ENCODE peak calls at places on chromosomes 13 and 19, in four cellular contexts. One of them, this sample, is unnamed.

GRCh38 chr13:35191883-35192282 is 249.8 kb downstream of the NBEA start:
- DNase-seq in neural progenitor cell: no peak
- DNase-seq in MM.1S: no peak
- DNase-seq in HCT116: no peak
- DNase-seq in this sample: no peak

GRCh38 chr13:46679369-46680180 is 117.4 kb downstream of the ESD start:
- DNase-seq in neural progenitor cell: peak
- DNase-seq in HCT116: no peak
- DNase-seq in MM.1S: peak
- DNase-seq in this sample: peak

GRCh38 chr13:44618326-44618725 is 42.2 kb upstream of the TSC22D1 start:
- DNase-seq in MM.1S: no peak
- DNase-seq in HCT116: no peak
- DNase-seq in neural progenitor cell: no peak
- DNase-seq in this sample: no peak

GRCh38 chr19:8589177-8589714 is 12.0 kb upstream of the MYO1F start:
- DNase-seq in neural progenitor cell: no peak
- DNase-seq in HCT116: no peak
- DNase-seq in MM.1S: no peak
- DNase-seq in this sample: no peak

GRCh38 chr19:46670874-46671273 is 9.9 kb upstream of the DACT3 start:
- DNase-seq in MM.1S: no peak
- DNase-seq in neural progenitor cell: no peak
- DNase-seq in HCT116: no peak
- DNase-seq in this sample: peak

GRCh38 chr19:51093510-51094345 is 11.0 kb upstream of the KLK14 start:
- DNase-seq in neural progenitor cell: no peak
- DNase-seq in HCT116: no peak
- DNase-seq in MM.1S: no peak
- DNase-seq in this sample: no peak

GRCh38 chr19:45406165-45406956 is at the start of gene POLR1G:
- DNase-seq in HCT116: peak
- DNase-seq in neural progenitor cell: peak
- DNase-seq in MM.1S: peak
- DNase-seq in this sample: peak

GRCh38 chr19:18203408-18203862 is 407 bp downstream of the RAB3A start:
- DNase-seq in neural progenitor cell: no peak
- DNase-seq in MM.1S: peak
- DNase-seq in HCT116: no peak
- DNase-seq in this sample: peak

GRCh38 chr13:98586400-98587144 is 9.7 kb upstream of the STK24 start:
- DNase-seq in HCT116: no peak
- DNase-seq in MM.1S: no peak
- DNase-seq in neural progenitor cell: no peak
- DNase-seq in this sample: no peak

GRCh38 chr13:50826035-50826434 is 17.5 kb downstream of the DLEU7 start:
- DNase-seq in HCT116: no peak
- DNase-seq in neural progenitor cell: no peak
- DNase-seq in MM.1S: no peak
- DNase-seq in this sample: no peak

GRCh38 chr19:48738557-48739399 is 1.6 kb downstream of the RASIP1 start:
- DNase-seq in HCT116: peak
- DNase-seq in neural progenitor cell: peak
- DNase-seq in MM.1S: peak
- DNase-seq in this sample: peak

GRCh38 chr13:62627226-62627625 is 1211.6 kb upstream of the PCDH20 start:
- DNase-seq in MM.1S: no peak
- DNase-seq in neural progenitor cell: no peak
- DNase-seq in HCT116: no peak
- DNase-seq in this sample: no peak

GRCh38 chr19:17326595-17326966 is 8.1 kb downstream of the ANO8 start:
- DNase-seq in MM.1S: no peak
- DNase-seq in neural progenitor cell: peak
- DNase-seq in HCT116: no peak
- DNase-seq in this sample: no peak

GRCh38 chr19:4717191-4717965 is 6.3 kb downstream of the DPP9 start:
- DNase-seq in MM.1S: no peak
- DNase-seq in neural progenitor cell: no peak
- DNase-seq in HCT116: no peak
- DNase-seq in this sample: no peak

GRCh38 chr19:447816-448546 is 12.9 kb downstream of the SHC2 start:
- DNase-seq in MM.1S: no peak
- DNase-seq in neural progenitor cell: no peak
- DNase-seq in HCT116: no peak
- DNase-seq in this sample: no peak

GRCh38 chr13:48078251-48078656 is 16.6 kb downstream of the MED4 start:
- DNase-seq in neural progenitor cell: no peak
- DNase-seq in HCT116: peak
- DNase-seq in MM.1S: peak
- DNase-seq in this sample: peak

GRCh38 chr19:8988204-8988603 is 22.0 kb downstream of the MUC16 start:
- DNase-seq in neural progenitor cell: peak
- DNase-seq in HCT116: peak
- DNase-seq in MM.1S: no peak
- DNase-seq in this sample: no peak

GRCh38 chr19:4742717-4743646 is 19.3 kb upstream of the DPP9 start:
- DNase-seq in HCT116: no peak
- DNase-seq in neural progenitor cell: peak
- DNase-seq in MM.1S: no peak
- DNase-seq in this sample: no peak

GRCh38 chr19:7554565-7554964 is 19.0 kb downstream of the PNPLA6 start:
- DNase-seq in HCT116: no peak
- DNase-seq in MM.1S: no peak
- DNase-seq in neural progenitor cell: no peak
- DNase-seq in this sample: no peak

GRCh38 chr13:50670272-50670671 is 173.2 kb downstream of the DLEU7 start:
- DNase-seq in neural progenitor cell: no peak
- DNase-seq in MM.1S: no peak
- DNase-seq in HCT116: no peak
- DNase-seq in this sample: no peak

GRCh38 chr19:34502582-34503545 is 21.3 kb downstream of the WTIP start:
- DNase-seq in neural progenitor cell: no peak
- DNase-seq in MM.1S: no peak
- DNase-seq in HCT116: no peak
- DNase-seq in this sample: peak

GRCh38 chr19:19429361-19429760 is 23.9 kb downstream of the GATAD2A start:
- DNase-seq in HCT116: no peak
- DNase-seq in neural progenitor cell: no peak
- DNase-seq in MM.1S: no peak
- DNase-seq in this sample: no peak

GRCh38 chr13:106888148-106888547 is 320.2 kb upstream of the ARGLU1 start:
- DNase-seq in neural progenitor cell: no peak
- DNase-seq in MM.1S: no peak
- DNase-seq in HCT116: no peak
- DNase-seq in this sample: no peak

GRCh38 chr13:46947425-46948191 is 50.8 kb upstream of the HTR2A start:
- DNase-seq in MM.1S: no peak
- DNase-seq in HCT116: no peak
- DNase-seq in neural progenitor cell: no peak
- DNase-seq in this sample: no peak

GRCh38 chr19:5828661-5829566 is 10.6 kb downstream of the FUT6 start:
- DNase-seq in neural progenitor cell: peak
- DNase-seq in MM.1S: no peak
- DNase-seq in HCT116: no peak
- DNase-seq in this sample: peak

GRCh38 chr13:52879950-52880650 is 31.7 kb upstream of the PCDH8 start:
- DNase-seq in HCT116: no peak
- DNase-seq in neural progenitor cell: peak
- DNase-seq in MM.1S: no peak
- DNase-seq in this sample: no peak

GRCh38 chr19:12733369-12733896 is 1.1 kb downstream of the TRIR start:
- DNase-seq in neural progenitor cell: peak
- DNase-seq in HCT116: no peak
- DNase-seq in MM.1S: peak
- DNase-seq in this sample: peak

GRCh38 chr19:48391100-48392005 is at the start of gene KDELR1:
- DNase-seq in MM.1S: peak
- DNase-seq in HCT116: no peak
- DNase-seq in neural progenitor cell: peak
- DNase-seq in this sample: peak

GRCh38 chr13:98098511-98098910 is 44.4 kb upstream of the FARP1 start:
- DNase-seq in MM.1S: no peak
- DNase-seq in HCT116: no peak
- DNase-seq in neural progenitor cell: no peak
- DNase-seq in this sample: peak

DNA sequence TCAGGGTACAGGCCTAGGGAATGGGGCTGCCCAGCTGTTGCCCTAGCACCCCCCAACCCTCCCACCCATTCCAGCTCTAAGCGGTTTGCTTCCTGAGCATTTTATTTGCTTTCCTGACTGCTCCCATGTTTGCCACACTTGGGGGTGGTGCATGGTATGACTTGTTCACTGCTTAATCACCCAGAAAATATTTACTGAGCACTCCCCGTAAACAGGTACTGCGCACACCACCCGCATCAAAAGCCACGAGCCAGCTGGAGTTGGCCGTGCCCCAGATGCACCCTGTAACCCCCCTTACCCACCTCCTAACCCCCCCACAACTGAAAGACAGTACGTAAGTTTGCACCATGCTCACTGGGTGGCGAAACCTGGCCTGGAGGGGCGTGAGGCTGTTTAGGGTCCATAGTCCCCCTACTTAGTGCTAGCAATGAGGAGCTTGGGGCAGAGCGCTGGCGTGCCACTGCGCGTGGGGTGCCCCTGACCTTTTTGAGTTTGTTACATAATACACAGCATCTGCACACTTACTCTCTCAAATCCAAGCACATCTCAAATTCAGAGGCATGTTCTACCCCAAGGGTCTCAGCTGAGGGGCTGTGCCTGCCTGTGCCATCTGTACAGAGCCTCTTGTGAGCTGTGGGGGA is 29.8 kb downstream of the DPF1 start:
- DNase-seq in MM.1S: no peak
- DNase-seq in HCT116: no peak
- DNase-seq in neural progenitor cell: no peak
- DNase-seq in this sample: no peak
- TF ChIP-seq EZH2phosphoT487 in MM.1S: no peak
- TF ChIP-seq EZH2phosphoT487 in HCT116: no peak
- TF ChIP-seq EZH2phosphoT487 in neural progenitor cell: no peak
- TF ChIP-seq EZH2phosphoT487 in this sample: no peak

GRCh38 chr13:101919541-101920306 is 467.2 kb downstream of the ITGBL1 start:
- DNase-seq in neural progenitor cell: peak
- DNase-seq in MM.1S: no peak
- DNase-seq in HCT116: no peak
- DNase-seq in this sample: peak
- TF ChIP-seq EZH2phosphoT487 in neural progenitor cell: peak
- TF ChIP-seq EZH2phosphoT487 in MM.1S: no peak
- TF ChIP-seq EZH2phosphoT487 in HCT116: no peak
- TF ChIP-seq EZH2phosphoT487 in this sample: no peak

GRCh38 chr13:112450118-112450517 is 74.0 kb downstream of the SPACA7 start:
- DNase-seq in HCT116: no peak
- DNase-seq in neural progenitor cell: no peak
- DNase-seq in MM.1S: no peak
- DNase-seq in this sample: no peak
- TF ChIP-seq EZH2phosphoT487 in HCT116: no peak
- TF ChIP-seq EZH2phosphoT487 in neural progenitor cell: no peak
- TF ChIP-seq EZH2phosphoT487 in MM.1S: no peak
- TF ChIP-seq EZH2phosphoT487 in this sample: no peak

DNA sequence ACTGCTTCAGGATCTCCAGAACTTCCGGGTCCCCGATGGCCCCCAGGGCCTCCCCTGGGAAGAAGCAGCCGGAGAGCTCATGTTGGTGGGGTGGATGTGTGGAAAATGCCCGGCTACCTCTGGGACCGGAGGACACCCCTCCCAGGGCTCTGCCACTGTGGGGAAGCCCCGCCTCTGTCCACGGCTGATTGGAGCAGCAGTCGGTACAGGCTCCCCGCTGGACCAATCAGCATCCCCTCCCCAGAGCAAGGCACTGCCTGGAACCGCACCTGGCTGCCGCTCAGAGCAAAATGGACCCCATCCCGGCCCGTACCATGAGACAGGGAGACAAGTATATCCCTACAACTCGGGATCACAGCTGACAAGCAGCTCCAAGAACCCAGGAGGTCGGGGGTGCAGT is 6.4 kb downstream of the DOHH start:
- DNase-seq in MM.1S: no peak
- DNase-seq in HCT116: no peak
- DNase-seq in neural progenitor cell: peak
- DNase-seq in this sample: no peak
- TF ChIP-seq EZH2phosphoT487 in MM.1S: no peak
- TF ChIP-seq EZH2phosphoT487 in HCT116: no peak
- TF ChIP-seq EZH2phosphoT487 in neural progenitor cell: no peak
- TF ChIP-seq EZH2phosphoT487 in this sample: no peak

GRCh38 chr13:23146811-23147245 is 34.0 kb upstream of the SGCG start:
- DNase-seq in HCT116: no peak
- DNase-seq in MM.1S: no peak
- DNase-seq in neural progenitor cell: no peak
- DNase-seq in this sample: peak
- TF ChIP-seq EZH2phosphoT487 in HCT116: no peak
- TF ChIP-seq EZH2phosphoT487 in MM.1S: no peak
- TF ChIP-seq EZH2phosphoT487 in neural progenitor cell: no peak
- TF ChIP-seq EZH2phosphoT487 in this sample: no peak

DNA sequence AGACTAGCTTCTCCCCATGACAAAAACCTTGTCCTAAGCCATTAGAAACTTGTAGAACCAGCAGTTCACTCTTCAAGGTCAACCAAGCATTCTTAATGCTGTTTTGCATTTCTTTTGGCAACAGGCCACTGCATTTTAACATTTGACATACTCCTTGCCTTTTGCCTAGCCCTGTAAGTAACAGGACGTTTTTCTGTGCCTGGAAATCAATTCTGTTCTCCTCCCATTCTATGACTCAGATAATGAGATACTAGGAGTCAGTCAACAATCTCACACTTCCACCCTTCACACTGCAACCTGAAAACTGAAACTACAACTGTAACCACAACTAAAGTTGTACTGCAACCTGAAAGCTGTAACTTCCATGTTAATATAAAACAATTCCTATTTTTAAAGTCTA is 268.7 kb downstream of the MZT1 start:
- DNase-seq in neural progenitor cell: peak
- DNase-seq in HCT116: no peak
- DNase-seq in MM.1S: peak
- DNase-seq in this sample: no peak
- TF ChIP-seq EZH2phosphoT487 in neural progenitor cell: no peak
- TF ChIP-seq EZH2phosphoT487 in HCT116: no peak
- TF ChIP-seq EZH2phosphoT487 in MM.1S: no peak
- TF ChIP-seq EZH2phosphoT487 in this sample: no peak

DNA sequence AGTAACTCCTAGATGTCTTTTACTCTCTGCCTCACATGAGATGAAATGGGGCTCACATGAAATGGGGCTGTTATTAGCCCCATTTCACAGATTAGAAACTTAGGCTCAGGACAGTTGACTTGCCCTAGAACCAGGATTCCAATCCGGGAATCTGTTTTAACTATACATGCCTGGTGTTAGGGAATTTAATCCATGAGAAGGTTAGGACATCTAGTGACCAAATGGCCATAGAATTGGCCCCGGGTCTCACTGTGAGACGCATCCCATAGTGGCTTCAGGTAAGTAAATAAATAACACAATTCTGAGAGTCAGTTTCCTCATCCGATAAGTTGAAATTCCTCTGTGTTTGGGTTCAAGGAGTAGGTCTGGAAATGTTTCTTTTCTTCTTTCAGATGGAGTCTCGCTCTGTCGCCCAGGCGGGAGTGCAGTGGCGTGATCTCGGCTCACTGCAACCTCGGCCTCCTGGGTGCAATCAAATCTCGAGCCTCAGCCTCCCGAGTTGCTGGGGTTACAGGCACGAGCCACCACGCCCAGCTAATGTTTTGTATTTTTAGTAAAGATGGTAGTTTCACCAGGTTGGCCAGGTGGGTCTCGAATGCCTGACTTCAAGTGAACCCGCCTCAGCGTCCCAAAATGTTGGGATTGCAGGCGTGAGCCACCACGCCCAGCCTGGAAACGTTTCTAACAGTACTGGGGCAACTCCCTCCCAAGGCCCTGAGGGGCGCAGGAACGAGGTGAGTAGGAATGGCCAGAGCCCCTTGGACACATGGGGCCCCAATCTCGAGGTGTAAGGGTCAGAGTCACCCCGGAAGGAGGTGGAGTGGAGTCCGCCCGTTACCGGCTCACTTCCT is 1.2 kb upstream of the ZNF574 start:
- DNase-seq in MM.1S: no peak
- DNase-seq in HCT116: no peak
- DNase-seq in neural progenitor cell: no peak
- DNase-seq in this sample: peak
- TF ChIP-seq EZH2phosphoT487 in MM.1S: no peak
- TF ChIP-seq EZH2phosphoT487 in HCT116: no peak
- TF ChIP-seq EZH2phosphoT487 in neural progenitor cell: no peak
- TF ChIP-seq EZH2phosphoT487 in this sample: no peak

This sample was measured in GM23248.